ENCODE peak calls at places on chromosome 16, in four cellular contexts. B is H9, I is IMR-90, T is H1. N is an unnamed sample.

GRCh38 chr16:25256821-25257503 is 683 bp downstream of the ZKSCAN2 start:
- DNase-seq in B (peak; percentile 43), I (peak; percentile 15), T (no peak), N (no peak)

GRCh38 chr16:17947165-17947564 is 389.4 kb downstream of the NPIPA8 start:
- DNase-seq in B (no peak), I (no peak), T (no peak), N (no peak)

GRCh38 chr16:54938351-54939346 is 8.0 kb downstream of the IRX5 start:
- DNase-seq in B (peak; percentile 43), I (no peak), T (peak; percentile 71), N (peak; percentile 39)

GRCh38 chr16:10941127-10941933 is 938 bp downstream of the DEXI start:
- DNase-seq in B (no peak), I (no peak), T (peak; percentile 58), N (peak; percentile 56)

GRCh38 chr16:25108054-25108453 is 3.5 kb upstream of the LCMT1 start:
- DNase-seq in B (peak; percentile 57), I (no peak), T (peak; percentile 50), N (peak; percentile 54)

GRCh38 chr16:50067290-50067853 is 1.6 kb downstream of the HEATR3 start:
- DNase-seq in B (no peak), I (peak; percentile 74), T (peak; percentile 46), N (peak; percentile 78)

GRCh38 chr16:16158741-16159374 is 64.4 kb downstream of the ABCC6 start:
- DNase-seq in B (no peak), I (peak; percentile 21), T (no peak), N (peak; percentile 27)

GRCh38 chr16:55700961-55701360 is 45.2 kb downstream of the SLC6A2 start:
- DNase-seq in B (no peak), I (no peak), T (no peak), N (no peak)

GRCh38 chr16:85523602-85524364 is 89.3 kb upstream of the GSE1 start:
- DNase-seq in B (peak; percentile 79), I (peak; percentile 45), T (no peak), N (peak; percentile 88)

GRCh38 chr16:64907844-64908243 is 214.0 kb downstream of the CDH11 start:
- DNase-seq in B (no peak), I (peak; percentile 8), T (no peak), N (no peak)

GRCh38 chr16:19114359-19115147 is 789 bp downstream of the ITPRIPL2 start:
- DNase-seq in B (peak; percentile 79), I (peak; percentile 68), T (peak; percentile 87), N (peak; percentile 85)

GRCh38 chr16:48901712-48902374 is 291.9 kb upstream of the N4BP1 start:
- DNase-seq in B (peak; percentile 24), I (no peak), T (no peak), N (peak; percentile 39)

GRCh38 chr16:27450836-27451341 is 48.9 kb downstream of the IL21R start:
- DNase-seq in B (no peak), I (no peak), T (no peak), N (no peak)

GRCh38 chr16:70660672-70661350 is 14.5 kb downstream of the IL34 start:
- DNase-seq in B (peak; percentile 45), I (no peak), T (no peak), N (peak; percentile 56)

GRCh38 chr16:87538594-87538993 is 45.8 kb upstream of the ZCCHC14 start:
- DNase-seq in B (no peak), I (peak; percentile 44), T (no peak), N (no peak)

GRCh38 chr16:8716592-8716991 is 42.2 kb downstream of the ABAT start:
- DNase-seq in B (no peak), I (peak; percentile 57), T (no peak), N (no peak)

GRCh38 chr16:4651842-4652241 is 27.2 kb downstream of the MGRN1 start:
- DNase-seq in B (no peak), I (no peak), T (no peak), N (no peak)

GRCh38 chr16:78175287-78175686 is 75.8 kb downstream of the WWOX start:
- DNase-seq in B (no peak), I (no peak), T (peak; percentile 13), N (no peak)

GRCh38 chr16:28883221-28883996 is 5.1 kb downstream of the ATP2A1 start:
- DNase-seq in B (peak; percentile 46), I (no peak), T (no peak), N (no peak)

GRCh38 chr16:10520869-10521578 is 59.4 kb downstream of the EMP2 start:
- DNase-seq in B (no peak), I (no peak), T (no peak), N (no peak)

GRCh38 chr16:88141580-88141979 is 190.3 kb downstream of the BANP start:
- DNase-seq in B (no peak), I (no peak), T (no peak), N (no peak)

GRCh38 chr16:14300631-14301149 is 229.6 kb downstream of the MRTFB start:
- DNase-seq in B (peak; percentile 65), I (peak; percentile 85), T (no peak), N (peak; percentile 90)

GRCh38 chr16:8551388-8552332 is 38.7 kb downstream of the TMEM114 start:
- DNase-seq in B (no peak), I (no peak), T (no peak), N (no peak)

GRCh38 chr16:2919511-2920255 is 8.0 kb downstream of the FLYWCH1 start:
- DNase-seq in B (peak; percentile 59), I (peak; percentile 74), T (peak; percentile 83), N (peak; percentile 72)

GRCh38 chr16:27952811-27953210 is 110.7 kb downstream of the GSG1L start:
- DNase-seq in B (no peak), I (no peak), T (no peak), N (no peak)

GRCh38 chr16:89822188-89823086 is 5.8 kb upstream of the SPIRE2 start:
- DNase-seq in B (no peak), I (no peak), T (no peak), N (no peak)

GRCh38 chr16:70481929-70482536 is 27.6 kb downstream of the FCSK start:
- DNase-seq in B (no peak), I (peak; percentile 57), T (no peak), N (no peak)

GRCh38 chr16:11517926-11518325 is 68.8 kb downstream of the LITAF start:
- DNase-seq in B (no peak), I (no peak), T (no peak), N (no peak)

GRCh38 chr16:85334718-85335583 is 222.7 kb upstream of the CIBAR2 start:
- DNase-seq in B (peak; percentile 77), I (no peak), T (no peak), N (peak; percentile 81)

GRCh38 chr16:21101631-21102420 is 48.8 kb downstream of the DNAH3 start:
- DNase-seq in B (peak; percentile 47), I (peak; percentile 20), T (no peak), N (peak; percentile 34)

GRCh38 chr16:81830845-81831600 is 51.9 kb downstream of the PLCG2 start:
- DNase-seq in B (no peak), I (no peak), T (no peak), N (no peak)

GRCh38 chr16:70720431-70721201 is 34.8 kb upstream of the MTSS2 start:
- DNase-seq in B (no peak), I (no peak), T (no peak), N (no peak)

GRCh38 chr16:23532448-23532847 is 22.2 kb upstream of the GGA2 start:
- DNase-seq in B (no peak), I (no peak), T (no peak), N (no peak)

GRCh38 chr16:84088695-84089395 is 27.9 kb downstream of the MBTPS1 start:
- DNase-seq in B (no peak), I (no peak), T (no peak), N (peak; percentile 19)

GRCh38 chr16:60608971-60609370 is 1427.3 kb downstream of the CDH8 start:
- DNase-seq in B (no peak), I (no peak), T (no peak), N (no peak)

GRCh38 chr16:47053895-47054294 is 80.4 kb upstream of the DNAJA2 start:
- DNase-seq in B (no peak), I (no peak), T (no peak), N (no peak)

GRCh38 chr16:48112603-48113400 is 43.0 kb downstream of the ABCC12 start:
- DNase-seq in B (no peak), I (no peak), T (no peak), N (no peak)

GRCh38 chr16:29877266-29877961 is 14.4 kb upstream of the CDIPT start:
- DNase-seq in B (peak; percentile 100), I (peak; percentile 15), T (peak; percentile 99), N (peak; percentile 99)

GRCh38 chr16:1042776-1043349 is 29.7 kb upstream of the SSTR5 start:
- DNase-seq in B (no peak), I (no peak), T (no peak), N (no peak)
- H2AK5ac ChIP-seq in B (no peak overlapping the region), I (no peak overlapping the region), T (no peak overlapping the region), N (no peak overlapping the region)

DNA sequence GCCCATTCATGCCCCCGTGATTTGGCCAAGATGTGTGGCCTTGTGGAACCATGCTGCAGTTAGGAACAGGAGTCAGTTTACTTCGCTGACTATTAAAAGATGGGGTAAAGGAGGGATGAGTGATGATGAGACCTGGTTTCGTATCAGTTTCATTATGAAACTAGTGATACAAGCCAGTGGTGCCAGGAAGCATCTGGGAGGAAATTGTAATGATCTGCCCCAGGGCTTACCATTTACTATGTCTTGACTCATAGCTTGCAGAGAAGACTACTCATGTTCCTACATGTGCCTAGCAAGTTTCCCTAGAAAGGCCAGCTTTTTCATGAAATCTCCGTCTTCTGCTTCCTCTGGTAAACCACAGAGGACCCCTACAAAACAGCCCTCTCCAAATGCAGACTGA is 23.2 kb downstream of the CDH3 start:
- DNase-seq in B (no peak), I (peak; percentile 5), T (no peak), N (no peak)
- H4K5ac ChIP-seq in B (no peak overlapping the region), I (no peak overlapping the region), T (no peak overlapping the region), N (no peak overlapping the region)

GRCh38 chr16:57804111-57804837 is 2.0 kb upstream of the KIFC3 start:
- DNase-seq in B (no peak), I (no peak), T (no peak), N (no peak)

GRCh38 chr16:57807252-57807967 is 5.1 kb upstream of the KIFC3 start:
- DNase-seq in B (no peak), I (no peak), T (no peak), N (peak; percentile 58)

GRCh38 chr16:57802635-57803412 is 533 bp upstream of the KIFC3 start:
- DNase-seq in B (peak; percentile 67), I (peak; percentile 54), T (peak; percentile 62), N (peak; percentile 81)

GRCh38 chr16:57803413-57803990 is 1.2 kb upstream of the KIFC3 start:
- DNase-seq in B (no peak), I (no peak), T (no peak), N (peak; percentile 83)

GRCh38 chr16:57805176-57805575 is 2.9 kb upstream of the KIFC3 start:
- DNase-seq in B (no peak), I (no peak), T (no peak), N (no peak)
- H3K27ac ChIP-seq in B (no peak overlapping the region), I (no peak overlapping the region), T (no peak overlapping the region), N (no peak overlapping the region)

DNA sequence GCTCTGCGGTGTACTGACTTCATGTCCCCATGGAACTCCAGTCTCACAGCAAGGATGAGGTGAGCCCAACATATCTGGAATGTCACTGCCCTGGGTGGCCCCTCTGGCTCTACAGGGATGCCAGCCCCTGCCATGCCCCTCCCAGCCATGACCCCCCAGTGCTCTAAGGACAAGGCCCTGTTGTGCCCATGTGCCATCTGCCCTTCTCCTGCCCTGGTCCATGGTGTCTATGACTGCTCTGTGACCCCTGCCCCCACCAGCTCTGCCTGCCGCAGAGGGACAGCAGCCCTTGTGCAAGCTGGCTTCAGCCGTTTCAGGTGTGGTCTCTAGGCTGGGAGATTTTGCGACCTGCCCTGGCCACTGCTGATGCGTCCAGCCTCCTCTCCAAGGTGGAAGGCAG is 40.3 kb downstream of the TK2 start:
- DNase-seq in B (peak; percentile 21), I (no peak), T (no peak), N (no peak)
- H2AK5ac ChIP-seq in B (no peak overlapping the region), I (no peak overlapping the region), T (peak overlapping the region; percentile 97), N (no peak overlapping the region)

GRCh38 chr16:53752566-53752965 is 48.6 kb downstream of the FTO start:
- DNase-seq in B (no peak), I (no peak), T (no peak), N (no peak)
- H4K5ac ChIP-seq in B (no peak overlapping the region), I (no peak overlapping the region), T (no peak overlapping the region), N (no peak overlapping the region)

N was measured in mesendoderm.